ENCODE peak calls at places on chromosomes 5 and 9, in nine cellular contexts. D, L, R, S, C, I, P, T and U are unnamed samples.

GRCh38 chr5:109645591-109646236 is 44.0 kb upstream of the MAN2A1 start:
- DNase-seq in C (no peak), P (no peak), D (no peak), R (no peak), I (no peak), L (no peak), T (no peak), S (no peak), U (no peak)

GRCh38 chr5:60026174-60026573 is 132.6 kb upstream of the PDE4D start:
- DNase-seq in T (no peak), R (no peak), D (no peak), P (no peak), I (no peak), S (no peak), C (no peak), L (no peak), U (no peak)

GRCh38 chr5:32228816-32229215 is 54.7 kb upstream of the GOLPH3 start:
- DNase-seq in P (no peak), C (no peak), L (no peak), S (no peak), I (no peak), T (no peak), R (no peak), D (no peak), U (no peak)

GRCh38 chr5:18043344-18043743 is 409.1 kb downstream of the TAF11L14 start:
- DNase-seq in D (no peak), S (no peak), P (no peak), R (no peak), I (no peak), L (no peak), C (no peak), T (no peak), U (no peak)

GRCh38 chr9:126229501-126229900 is 97.1 kb upstream of the MVB12B start:
- DNase-seq in L (no peak), R (no peak), C (no peak), D (no peak), I (no peak), T (no peak), S (no peak), P (no peak), U (no peak)

GRCh38 chr9:4832786-4833579 is 40.2 kb downstream of the RCL1 start:
- DNase-seq in P (no peak), C (no peak), L (peak), T (no peak), D (no peak), R (no peak), I (peak), S (no peak), U (no peak)

GRCh38 chr5:64952961-64953360 is 184.2 kb downstream of the CWC27 start:
- DNase-seq in R (no peak), T (no peak), P (no peak), D (no peak), S (no peak), I (no peak), C (no peak), L (no peak), U (no peak)

GRCh38 chr9:121299467-121300282 is 31.7 kb downstream of the GSN start:
- DNase-seq in S (peak), C (peak), P (peak), T (peak), L (no peak), R (peak), D (no peak), I (no peak), U (peak)

GRCh38 chr5:171418316-171418981 is 998 bp upstream of the FGF18 start:
- DNase-seq in S (peak), C (peak), R (peak), T (peak), I (peak), P (peak), D (peak), L (peak), U (peak)

GRCh38 chr5:168017313-168017712 is 274.1 kb upstream of the WWC1 start:
- DNase-seq in L (no peak), D (no peak), S (no peak), R (no peak), T (no peak), P (no peak), C (no peak), I (no peak), U (no peak)

GRCh38 chr9:27653246-27653645 is 80.0 kb upstream of the C9orf72 start:
- DNase-seq in I (no peak), T (no peak), R (no peak), D (no peak), C (no peak), L (no peak), P (no peak), S (no peak), U (no peak)

GRCh38 chr5:147673276-147673675 is 109.3 kb downstream of the JAKMIP2 start:
- DNase-seq in L (no peak), P (no peak), I (no peak), R (no peak), C (no peak), D (no peak), T (no peak), S (no peak), U (no peak)

GRCh38 chr5:132819468-132819867 is 6.4 kb downstream of the SOWAHA start:
- DNase-seq in L (no peak), S (peak), P (no peak), I (no peak), D (no peak), R (no peak), C (no peak), T (peak), U (no peak)

GRCh38 chr9:60545346-60546315 is 368.6 kb upstream of the SPATA31A5 start:
- DNase-seq in D (no peak), L (no peak), I (no peak), S (peak), C (no peak), R (peak), P (no peak), T (no peak), U (no peak)

GRCh38 chr9:121718063-121718462 is 66.6 kb downstream of the DAB2IP start:
- DNase-seq in T (no peak), R (peak), I (no peak), D (no peak), S (peak), P (no peak), C (no peak), L (no peak), U (no peak)

GRCh38 chr5:23740029-23740428 is 232.6 kb downstream of the PRDM9 start:
- DNase-seq in T (no peak), I (no peak), D (peak), S (no peak), R (no peak), L (no peak), C (no peak), P (no peak), U (no peak)

GRCh38 chr9:90969021-90969675 is 167.5 kb downstream of the SYK start:
- DNase-seq in L (no peak), C (no peak), S (no peak), T (no peak), I (no peak), D (no peak), R (no peak), P (no peak), U (no peak)

GRCh38 chr5:54383941-54384340 is 71.6 kb upstream of the HSPB3 start:
- DNase-seq in L (no peak), T (no peak), D (peak), I (no peak), C (no peak), R (no peak), S (no peak), P (no peak), U (no peak)

GRCh38 chr5:16392718-16393117 is 72.9 kb downstream of the ZNF622 start:
- DNase-seq in L (no peak), C (no peak), P (no peak), D (no peak), I (no peak), S (no peak), R (no peak), T (no peak), U (no peak)

GRCh38 chr5:64195981-64196380 is 30.3 kb downstream of the RNF180 start:
- DNase-seq in L (no peak), R (no peak), P (no peak), C (no peak), S (no peak), T (no peak), D (no peak), I (no peak), U (no peak)

GRCh38 chr5:132010645-132011560 is 555 bp downstream of the ACSL6 start:
- DNase-seq in D (no peak), T (peak), L (no peak), P (no peak), S (peak), C (peak), I (no peak), R (peak), U (no peak)

GRCh38 chr5:168216989-168217388 is 74.5 kb upstream of the WWC1 start:
- DNase-seq in R (no peak), I (no peak), C (no peak), S (no peak), L (no peak), P (no peak), D (no peak), T (no peak), U (no peak)

GRCh38 chr5:147567917-147568598 is 58.2 kb upstream of the DPYSL3 start:
- DNase-seq in L (no peak), R (no peak), C (no peak), T (no peak), P (no peak), S (no peak), D (no peak), I (no peak), U (no peak)

GRCh38 chr5:6225121-6225607 is 153.2 kb downstream of the MED10 start:
- DNase-seq in S (no peak), I (no peak), P (no peak), R (no peak), L (no peak), T (no peak), C (no peak), D (no peak), U (no peak)

GRCh38 chr9:2919347-2919746 is 75.5 kb upstream of the PUM3 start:
- DNase-seq in S (no peak), I (no peak), T (no peak), L (no peak), D (no peak), C (no peak), R (no peak), P (no peak), U (no peak)

DNA sequence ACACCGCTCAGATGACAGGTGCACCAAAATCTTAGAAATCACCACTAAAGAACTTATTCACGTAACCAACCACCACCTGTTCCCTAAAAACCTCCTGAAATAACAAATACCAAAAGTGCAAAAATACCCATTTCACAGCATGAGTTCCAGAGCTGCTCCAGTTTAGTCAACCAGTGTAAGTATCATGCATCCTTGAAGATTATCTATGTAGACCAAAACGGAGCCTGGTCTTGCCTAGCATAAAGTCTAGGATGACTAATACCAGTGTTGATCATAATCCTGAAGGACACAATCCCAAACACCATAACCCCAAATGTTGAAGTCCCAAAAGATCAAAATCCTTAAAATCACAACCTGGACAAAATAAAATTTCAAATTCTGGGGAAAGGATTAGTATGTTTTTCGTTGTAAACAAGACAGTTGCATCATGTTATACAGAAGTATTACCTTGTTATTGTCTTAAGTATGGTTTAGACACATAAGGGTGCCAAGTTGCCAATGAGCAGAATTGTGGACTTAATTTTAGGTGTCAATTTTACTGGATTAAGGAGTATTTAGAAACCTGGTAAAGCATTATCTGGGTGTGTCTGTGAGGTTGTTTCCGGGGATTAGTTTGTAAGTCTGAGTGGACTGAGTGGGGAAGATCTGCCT is 18.1 kb downstream of the VCP start:
- DNase-seq in I (no peak), L (no peak), D (no peak), T (no peak), R (no peak), P (no peak), C (no peak), S (no peak), U (no peak)
- TF ChIP-seq POLR2AphosphoS5 in I (no peak), L (peak), D (no peak), T (no peak), R (no peak), P (no peak), C (no peak), S (no peak), U (no peak)

GRCh38 chr5:126975791-126976190 is 54.6 kb downstream of the MARCHF3 start:
- DNase-seq in L (no peak), T (no peak), C (no peak), R (no peak), S (no peak), I (no peak), D (no peak), P (no peak), U (no peak)

GRCh38 chr5:126973193-126973592 is 57.2 kb downstream of the MARCHF3 start:
- DNase-seq in I (no peak), S (no peak), P (no peak), T (no peak), D (no peak), L (peak), C (no peak), R (no peak), U (no peak)

GRCh38 chr5:126972062-126972895 is 58.1 kb downstream of the MARCHF3 start:
- DNase-seq in D (no peak), P (peak), T (no peak), L (peak), R (no peak), S (no peak), C (peak), I (no peak), U (no peak)

GRCh38 chr5:126978258-126978657 is 52.1 kb downstream of the MARCHF3 start:
- DNase-seq in T (no peak), C (no peak), I (no peak), P (no peak), D (no peak), L (no peak), S (no peak), R (no peak), U (no peak)

GRCh38 chr5:126976520-126977172 is 53.7 kb downstream of the MARCHF3 start:
- DNase-seq in I (no peak), T (no peak), R (no peak), C (no peak), L (no peak), P (no peak), D (no peak), S (peak), U (no peak)
- TF ChIP-seq POLR2A in I (no peak), T (no peak), R (no peak), C (no peak), L (no peak), P (no peak), D (no peak), S (no peak), U (no peak)

GRCh38 chr5:107773479-107773878 is 102.7 kb upstream of the EFNA5 start:
- DNase-seq in R (no peak), T (no peak), P (no peak), I (no peak), L (no peak), C (no peak), S (no peak), D (no peak), U (no peak)
- TF ChIP-seq POLR2AphosphoS5 in R (no peak), T (no peak), P (no peak), I (no peak), L (no peak), C (no peak), S (no peak), D (no peak), U (no peak)

GRCh38 chr5:181243020-181243520 is 636 bp downstream of the RACK1 start:
- DNase-seq in P (no peak), S (no peak), R (peak), C (no peak), I (no peak), D (no peak), T (no peak), L (no peak), U (no peak)

GRCh38 chr5:181242031-181242451 is 1.7 kb downstream of the RACK1 start:
- DNase-seq in S (no peak), D (no peak), C (no peak), R (peak), L (no peak), T (no peak), I (no peak), P (no peak), U (no peak)

GRCh38 chr5:181239062-181239663 is 4.5 kb downstream of the RACK1 start:
- DNase-seq in T (no peak), D (no peak), R (peak), P (no peak), L (no peak), C (no peak), I (no peak), S (no peak), U (no peak)

GRCh38 chr5:181243521-181244307 is at the start of gene RACK1:
- DNase-seq in L (peak), P (no peak), T (peak), R (peak), S (peak), D (peak), I (peak), C (peak), U (peak)

GRCh38 chr5:181241393-181241975 is 2.2 kb downstream of the RACK1 start:
- DNase-seq in T (no peak), C (no peak), S (no peak), I (no peak), P (no peak), R (peak), L (peak), D (no peak), U (no peak)
- TF ChIP-seq POLR2A in T (no peak), C (no peak), S (no peak), I (no peak), P (no peak), R (no peak), L (peak), D (no peak), U (no peak)

GRCh38 chr9:88775037-88775471 is 216.2 kb upstream of the S1PR3 start:
- DNase-seq in I (no peak), R (peak), D (peak), S (no peak), P (no peak), T (peak), L (no peak), C (no peak), U (no peak)

GRCh38 chr9:88776717-88777497 is 214.4 kb upstream of the S1PR3 start:
- DNase-seq in L (peak), P (no peak), S (no peak), R (no peak), C (no peak), T (no peak), D (no peak), I (no peak), U (no peak)

GRCh38 chr9:88775559-88775958 is 215.7 kb upstream of the S1PR3 start:
- DNase-seq in S (no peak), T (no peak), C (no peak), I (no peak), R (no peak), L (no peak), P (no peak), D (no peak), U (no peak)

GRCh38 chr9:88775966-88776365 is 215.3 kb upstream of the S1PR3 start:
- DNase-seq in T (no peak), P (no peak), R (no peak), S (no peak), D (no peak), I (no peak), C (no peak), L (no peak), U (no peak)

GRCh38 chr9:88777498-88778312 is 213.6 kb upstream of the S1PR3 start:
- DNase-seq in I (no peak), R (no peak), D (no peak), T (no peak), L (no peak), S (peak), P (no peak), C (no peak), U (no peak)
- TF ChIP-seq POLR2AphosphoS5 in I (no peak), R (no peak), D (no peak), T (no peak), L (no peak), S (no peak), P (no peak), C (no peak), U (no peak)

GRCh38 chr9:124869986-124870560 is 8.1 kb downstream of the ARPC5L start:
- DNase-seq in I (no peak), S (peak), T (peak), D (no peak), R (no peak), P (no peak), C (peak), L (peak), U (no peak)
- TF ChIP-seq POLR2A in I (no peak), S (no peak), T (no peak), D (peak), R (no peak), P (peak), C (no peak), L (no peak), U (no peak)

GRCh38 chr9:137607141-137607857 is 1.8 kb downstream of the ARRDC1 start:
- DNase-seq in P (no peak), D (no peak), L (no peak), S (peak), T (no peak), C (no peak), I (no peak), R (no peak), U (no peak)
- TF ChIP-seq POLR2AphosphoS5 in P (no peak), D (no peak), L (no peak), S (no peak), T (no peak), C (no peak), I (no peak), R (no peak), U (no peak)

GRCh38 chr9:97852001-97852398 is 1.0 kb upstream of the FOXE1 start:
- DNase-seq in T (no peak), C (no peak), R (no peak), L (no peak), P (no peak), D (no peak), S (peak), I (no peak), U (no peak)

GRCh38 chr9:97853844-97854695 is 1.0 kb downstream of the FOXE1 start:
- DNase-seq in P (no peak), T (no peak), R (no peak), D (no peak), S (peak), L (no peak), C (no peak), I (no peak), U (no peak)

GRCh38 chr9:97854696-97855485 is 1.9 kb downstream of the FOXE1 start:
- DNase-seq in I (no peak), T (no peak), L (no peak), R (no peak), D (no peak), P (no peak), C (no peak), S (peak), U (no peak)

GRCh38 chr9:97852399-97853055 is 499 bp upstream of the FOXE1 start:
- DNase-seq in S (no peak), L (no peak), D (no peak), T (no peak), R (no peak), P (no peak), I (no peak), C (no peak), U (no peak)

DNA sequence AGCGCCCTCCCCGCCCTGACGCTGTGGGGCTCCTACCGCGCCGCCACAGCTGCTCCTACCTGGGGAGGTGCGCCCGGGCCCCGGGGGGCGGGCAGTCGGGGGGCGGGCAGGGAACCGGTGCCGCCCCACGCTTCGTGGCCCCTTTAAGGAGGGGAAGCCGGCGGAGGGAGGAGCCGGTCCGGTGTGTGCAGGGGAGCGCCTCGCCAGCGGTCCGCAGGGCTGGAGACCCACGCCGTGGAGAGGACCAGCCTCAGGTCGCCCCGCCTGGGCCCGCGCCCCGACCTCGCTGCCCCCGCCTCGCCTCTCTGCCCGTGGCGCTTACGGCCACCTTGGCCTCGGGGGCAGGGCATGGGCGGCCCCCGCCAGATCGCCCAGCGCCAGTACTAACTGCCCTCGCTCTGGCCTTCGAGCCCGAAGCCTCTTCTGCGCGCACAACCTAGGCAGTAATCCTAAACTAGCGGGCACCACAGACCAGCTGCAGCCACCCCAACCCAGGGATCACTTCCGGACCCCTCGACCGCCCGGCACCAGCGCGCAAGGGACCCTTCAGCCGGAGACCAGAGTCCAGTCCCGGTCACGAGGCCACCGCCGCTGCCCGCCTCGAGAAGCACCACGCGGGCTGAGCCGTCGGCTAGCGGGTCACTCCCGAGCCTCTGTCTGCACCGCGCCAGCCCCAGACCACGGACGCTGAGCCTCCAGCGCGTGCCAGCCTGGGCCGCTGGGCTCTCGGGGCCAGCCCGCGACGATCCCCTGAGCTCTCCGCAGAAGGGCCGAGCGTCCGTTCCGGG is at the start of gene FOXE1:
- DNase-seq in C (no peak), I (no peak), R (no peak), S (peak), D (no peak), T (no peak), L (no peak), P (no peak), U (no peak)
- TF ChIP-seq POLR2A in C (no peak), I (no peak), R (no peak), S (no peak), D (no peak), T (no peak), L (no peak), P (no peak), U (no peak)